ENCODE peak calls at places on chromosome 1, in five cellular contexts. U, X, T, J and F are unnamed samples.
A peak's percentile ranks its signal among the peaks of the same experiment; 100 is the strongest.

GRCh38 chr1:2952371-2952770 is 68.9 kb upstream of the ACTRT2 start:
- DNase-seq in U (no peak), X (no peak), T (no peak), J (no peak), F (no peak)

GRCh38 chr1:210132582-210132981 is 100.0 kb upstream of the SERTAD4 start:
- DNase-seq in U (no peak), X (no peak), T (no peak), J (no peak), F (no peak)

GRCh38 chr1:84724128-84724860 is 34.0 kb upstream of the SSX2IP start:
- DNase-seq in U (peak; percentile 64), X (no peak), T (no peak), J (peak; percentile 62), F (peak; percentile 5)

GRCh38 chr1:40036574-40036973 is 4.0 kb upstream of the CAP1 start:
- DNase-seq in U (no peak), X (peak; percentile 56), T (peak; percentile 54), J (no peak), F (no peak)

GRCh38 chr1:248850124-248850523 is 8.8 kb downstream of the ZNF692 start:
- DNase-seq in U (no peak), X (no peak), T (no peak), J (no peak), F (no peak)

GRCh38 chr1:24308365-24309015 is 10.7 kb upstream of the GRHL3 start:
- DNase-seq in U (no peak), X (no peak), T (no peak), J (no peak), F (no peak)

GRCh38 chr1:81877940-81878339 is 77.2 kb downstream of the ADGRL2 start:
- DNase-seq in U (no peak), X (no peak), T (no peak), J (no peak), F (no peak)

GRCh38 chr1:12275370-12275769 is 45.5 kb downstream of the VPS13D start:
- DNase-seq in U (peak; percentile 62), X (peak; percentile 65), T (peak; percentile 36), J (peak; percentile 34), F (no peak)

GRCh38 chr1:61139324-61140055 is 57.1 kb downstream of the NFIA start:
- DNase-seq in U (no peak), X (no peak), T (no peak), J (no peak), F (no peak)

GRCh38 chr1:158248122-158248521 is 6.1 kb upstream of the CD1A start:
- DNase-seq in U (peak; percentile 50), X (no peak), T (peak; percentile 50), J (no peak), F (no peak)

GRCh38 chr1:980137-980571 is 1.7 kb downstream of the PERM1 start:
- DNase-seq in U (no peak), X (no peak), T (no peak), J (no peak), F (no peak)